ENCODE peak calls at places on chromosome 7, in ten cellular contexts. R, M, Q, G, S, X, T, I, B and D are unnamed samples.

GRCh38 chr7:11252011-11252607 is 278.4 kb downstream of the PHF14 start:
- DNase-seq in G (no peak), I (no peak), R (no peak), B (no peak), S (no peak), X (no peak), T (no peak), M (no peak), Q (no peak), D (no peak)

GRCh38 chr7:20064974-20065862 is 152.0 kb downstream of the MACC1 start:
- DNase-seq in S (peak; percentile 2), T (peak; percentile 68), M (no peak), X (no peak), R (no peak), G (no peak), I (no peak), Q (peak; percentile 81), B (no peak), D (no peak)

GRCh38 chr7:74354009-74354408 is 64.8 kb downstream of the CLIP2 start:
- DNase-seq in B (no peak), X (no peak), M (no peak), T (no peak), G (no peak), I (no peak), Q (no peak), S (no peak), R (no peak), D (no peak)

GRCh38 chr7:87518735-87519134 is 43.3 kb upstream of the ABCB4 start:
- DNase-seq in X (no peak), Q (no peak), S (no peak), G (no peak), B (no peak), R (no peak), I (no peak), T (no peak), M (no peak), D (no peak)

GRCh38 chr7:44279731-44280505 is 45.5 kb downstream of the CAMK2B start:
- DNase-seq in G (peak; percentile 16), S (no peak), M (no peak), B (peak; percentile 42), X (no peak), R (no peak), I (no peak), Q (no peak), T (no peak), D (no peak)

GRCh38 chr7:151310578-151310977 is 31.0 kb upstream of the NUB1 start:
- DNase-seq in X (no peak), I (peak; percentile 24), R (no peak), M (no peak), S (no peak), B (no peak), Q (peak; percentile 58), T (peak; percentile 39), G (no peak), D (no peak)

GRCh38 chr7:84800846-84801245 is 386.0 kb downstream of the SEMA3D start:
- DNase-seq in R (no peak), M (no peak), X (no peak), B (no peak), Q (no peak), I (no peak), G (no peak), S (no peak), T (no peak), D (no peak)

GRCh38 chr7:16004661-16005060 is 318.2 kb upstream of the MEOX2 start:
- DNase-seq in S (no peak), M (no peak), X (no peak), G (no peak), B (no peak), R (no peak), Q (no peak), T (no peak), I (no peak), D (no peak)

GRCh38 chr7:124812764-124813163 is 47.2 kb upstream of the GPR37 start:
- DNase-seq in X (no peak), Q (no peak), S (no peak), G (no peak), B (no peak), M (no peak), T (no peak), R (no peak), I (no peak), D (no peak)

GRCh38 chr7:125059861-125060456 is 130.3 kb upstream of the POT1 start:
- DNase-seq in I (no peak), B (no peak), Q (peak; percentile 43), R (no peak), X (no peak), T (peak; percentile 33), M (no peak), G (no peak), S (no peak), D (no peak)

GRCh38 chr7:3194501-3195141 is 106.4 kb upstream of the SDK1 start:
- DNase-seq in I (no peak), X (no peak), Q (no peak), T (peak; percentile 95), M (no peak), R (peak; percentile 38), S (peak; percentile 87), B (no peak), G (no peak), D (no peak)

GRCh38 chr7:136857573-136857972 is 10.9 kb upstream of the CHRM2 start:
- DNase-seq in S (no peak), B (no peak), M (no peak), X (no peak), Q (peak; percentile 61), G (no peak), R (no peak), I (no peak), T (peak; percentile 57), D (no peak)

DNA sequence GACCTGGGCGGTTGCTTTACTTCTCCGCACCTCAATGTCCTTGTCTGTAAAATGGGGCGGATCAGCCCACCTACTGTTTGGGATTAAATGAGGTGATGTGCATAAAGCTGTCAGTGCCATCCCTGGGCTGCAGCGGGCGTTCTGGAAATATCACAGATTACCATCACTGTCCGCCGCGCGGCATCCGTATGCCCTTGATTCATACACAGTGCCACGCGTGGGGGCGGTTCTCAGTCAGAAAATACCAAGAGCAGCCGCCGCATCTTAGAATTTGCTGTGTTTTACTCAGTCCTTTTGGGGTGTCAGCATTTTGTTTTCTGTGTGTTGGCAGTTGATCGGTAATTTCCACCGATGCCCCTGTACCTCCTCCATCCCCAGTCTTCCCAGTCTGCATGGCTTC is 338.8 kb downstream of the DPP6 start:
- DNase-seq in G (no peak), Q (no peak), B (no peak), X (no peak), S (no peak), M (no peak), I (no peak), T (no peak), R (no peak), D (no peak)
- H3K4me1 ChIP-seq in G (no peaks in the 10 kb centered on the region), Q (no peaks in the 10 kb centered on the region), B (no peaks in the 10 kb centered on the region), X (no peaks in the 10 kb centered on the region), S (no peaks in the 10 kb centered on the region), M (no peaks in the 10 kb centered on the region), I (no peaks in the 10 kb centered on the region), T (no peaks in the 10 kb centered on the region), R (no peaks in the 10 kb centered on the region), D (no peaks in the 10 kb centered on the region)

GRCh38 chr7:759569-759968 is 32.5 kb upstream of the PRKAR1B start:
- DNase-seq in B (no peak), R (no peak), X (no peak), Q (no peak), T (no peak), M (no peak), G (no peak), I (no peak), S (no peak), D (no peak)

GRCh38 chr7:761101-761500 is 34.0 kb upstream of the PRKAR1B start:
- DNase-seq in I (no peak), X (no peak), G (no peak), M (no peak), R (no peak), T (no peak), S (no peak), Q (no peak), B (no peak), D (no peak)

GRCh38 chr7:757741-758163 is 30.7 kb upstream of the PRKAR1B start:
- DNase-seq in S (no peak), B (no peak), G (no peak), Q (no peak), X (no peak), R (no peak), I (no peak), T (no peak), M (no peak), D (no peak)

GRCh38 chr7:761631-762030 is 34.5 kb upstream of the PRKAR1B start:
- DNase-seq in B (no peak), S (no peak), T (no peak), X (no peak), M (no peak), Q (no peak), R (no peak), I (no peak), G (no peak), D (no peak)

DNA sequence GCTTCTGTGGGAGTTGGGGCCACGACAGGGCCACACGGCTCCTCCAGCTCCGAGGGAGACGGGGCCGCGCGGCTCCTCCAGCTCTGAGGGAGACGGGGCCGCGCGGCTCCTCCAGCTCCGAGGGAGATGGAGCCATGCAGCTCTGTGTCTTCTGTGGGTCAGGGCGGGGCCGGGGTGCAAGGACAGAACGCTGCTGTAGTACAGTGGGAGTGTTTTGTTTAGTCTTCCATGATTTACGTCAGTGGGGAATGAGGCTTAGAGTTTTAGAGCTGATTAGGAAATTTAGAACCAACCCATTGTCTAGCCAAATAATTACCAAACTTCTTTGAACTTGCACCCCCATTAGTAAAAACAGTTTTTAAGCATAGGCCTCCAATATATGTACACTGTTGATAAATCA is 32.9 kb upstream of the PRKAR1B start:
- DNase-seq in S (no peak), R (no peak), B (no peak), Q (no peak), X (no peak), T (no peak), M (no peak), G (no peak), I (no peak), D (no peak)
- H3K36me3 ChIP-seq in S (peaks cover 21% of the 10 kb centered on the region), R (peaks cover 22% of the 10 kb centered on the region), B (peaks cover 73% of the 10 kb centered on the region), Q (peaks cover 7% of the 10 kb centered on the region), X (peaks cover 43% of the 10 kb centered on the region), T (peaks cover 42% of the 10 kb centered on the region), M (peaks cover 96% of the 10 kb centered on the region), G (peaks cover 82% of the 10 kb centered on the region), I (peaks cover 41% of the 10 kb centered on the region), D (peaks cover 51% of the 10 kb centered on the region)

DNA sequence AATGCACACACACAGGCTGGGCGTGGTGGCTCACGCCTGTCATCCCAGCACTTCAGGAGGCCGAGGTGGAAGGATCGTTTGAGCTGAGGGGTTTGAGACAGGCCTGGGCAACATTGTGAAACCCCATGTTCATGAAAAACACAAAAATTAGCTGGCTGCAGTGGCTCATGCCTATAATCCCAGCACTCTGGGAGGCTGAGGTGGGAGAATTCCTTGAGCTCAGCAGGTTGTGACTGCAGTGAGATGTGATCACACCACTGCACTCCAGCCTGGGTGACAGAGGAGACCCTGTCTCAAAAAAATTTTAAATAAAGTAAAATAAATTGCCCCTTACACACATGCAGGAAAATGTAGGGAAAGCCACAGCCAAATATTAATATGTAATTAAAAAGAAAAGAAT is 44.1 kb downstream of the RNF32 start:
- DNase-seq in B (no peak), S (no peak), Q (no peak), R (no peak), T (no peak), X (no peak), M (no peak), I (no peak), G (no peak), D (no peak)
- H3K4me3 ChIP-seq in B (no peak overlapping the region), S (no peak overlapping the region), Q (no peak overlapping the region), R (no peak overlapping the region), T (no peak overlapping the region), X (no peak overlapping the region), M (no peak overlapping the region), I (no peak overlapping the region), G (no peak overlapping the region), D (no peak overlapping the region)

GRCh38 chr7:344608-344994 is 54.6 kb downstream of the FOXL3 start:
- DNase-seq in T (no peak), X (no peak), M (no peak), I (no peak), Q (no peak), G (no peak), R (no peak), S (no peak), B (no peak), D (no peak)
- H3K4me1 ChIP-seq in T (peaks cover 16% of the 10 kb centered on the region), X (no peaks in the 10 kb centered on the region), M (peaks cover 42% of the 10 kb centered on the region), I (no peaks in the 10 kb centered on the region), Q (no peaks in the 10 kb centered on the region), G (peaks cover 19% of the 10 kb centered on the region), R (no peaks in the 10 kb centered on the region), S (no peaks in the 10 kb centered on the region), B (no peaks in the 10 kb centered on the region), D (no peaks in the 10 kb centered on the region)